ENCODE peak calls at places on chromosomes 11 and 22, in four cellular contexts. One of them, this sample, is unnamed.

GRCh38 chr11:44813401-44813800 is 86.6 kb downstream of the TSPAN18 start:
- DNase-seq in lower lobe of right lung: no peak
- DNase-seq in brain pericyte: no peak
- DNase-seq in stimulated activated CD4-positive, alpha-beta T cell treated with anti-CD3 and anti-CD28 coated beads, Interleukin-1b, Interleukin-23, amount 100 ng/mL, for 24 hours: no peak
- DNase-seq in this sample: no peak

GRCh38 chr11:125591659-125592304 is 870 bp upstream of the STT3A start:
- DNase-seq in lower lobe of right lung: peak
- DNase-seq in brain pericyte: peak
- DNase-seq in stimulated activated CD4-positive, alpha-beta T cell treated with anti-CD3 and anti-CD28 coated beads, Interleukin-1b, Interleukin-23, amount 100 ng/mL, for 24 hours: no peak
- DNase-seq in this sample: peak

GRCh38 chr22:22388494-22388893 is 120.0 kb downstream of the ZNF280B start:
- DNase-seq in lower lobe of right lung: no peak
- DNase-seq in brain pericyte: no peak
- DNase-seq in stimulated activated CD4-positive, alpha-beta T cell treated with anti-CD3 and anti-CD28 coated beads, Interleukin-1b, Interleukin-23, amount 100 ng/mL, for 24 hours: no peak
- DNase-seq in this sample: no peak

GRCh38 chr11:113994077-113994954 is 19.4 kb downstream of the HTR3A start:
- DNase-seq in lower lobe of right lung: no peak
- DNase-seq in brain pericyte: no peak
- DNase-seq in stimulated activated CD4-positive, alpha-beta T cell treated with anti-CD3 and anti-CD28 coated beads, Interleukin-1b, Interleukin-23, amount 100 ng/mL, for 24 hours: peak
- DNase-seq in this sample: no peak

GRCh38 chr11:61045271-61045670 is 57.0 kb upstream of the CD5 start:
- DNase-seq in lower lobe of right lung: no peak
- DNase-seq in brain pericyte: no peak
- DNase-seq in stimulated activated CD4-positive, alpha-beta T cell treated with anti-CD3 and anti-CD28 coated beads, Interleukin-1b, Interleukin-23, amount 100 ng/mL, for 24 hours: no peak
- DNase-seq in this sample: no peak

GRCh38 chr11:70608568-70609314 is 210.4 kb downstream of the CTTN start:
- DNase-seq in lower lobe of right lung: peak
- DNase-seq in brain pericyte: no peak
- DNase-seq in stimulated activated CD4-positive, alpha-beta T cell treated with anti-CD3 and anti-CD28 coated beads, Interleukin-1b, Interleukin-23, amount 100 ng/mL, for 24 hours: no peak
- DNase-seq in this sample: no peak

GRCh38 chr22:39363751-39364484 is 14.1 kb downstream of the SYNGR1 start:
- DNase-seq in lower lobe of right lung: no peak
- DNase-seq in brain pericyte: no peak
- DNase-seq in stimulated activated CD4-positive, alpha-beta T cell treated with anti-CD3 and anti-CD28 coated beads, Interleukin-1b, Interleukin-23, amount 100 ng/mL, for 24 hours: no peak
- DNase-seq in this sample: no peak

GRCh38 chr11:118283756-118284350 is 19.8 kb upstream of the MPZL2 start:
- DNase-seq in lower lobe of right lung: no peak
- DNase-seq in brain pericyte: no peak
- DNase-seq in stimulated activated CD4-positive, alpha-beta T cell treated with anti-CD3 and anti-CD28 coated beads, Interleukin-1b, Interleukin-23, amount 100 ng/mL, for 24 hours: no peak
- DNase-seq in this sample: no peak

GRCh38 chr11:72534859-72535547 is 100.7 kb upstream of the CLPB start:
- DNase-seq in lower lobe of right lung: no peak
- DNase-seq in brain pericyte: no peak
- DNase-seq in stimulated activated CD4-positive, alpha-beta T cell treated with anti-CD3 and anti-CD28 coated beads, Interleukin-1b, Interleukin-23, amount 100 ng/mL, for 24 hours: no peak
- DNase-seq in this sample: no peak

GRCh38 chr11:80748207-80748606 is 1307.4 kb upstream of the TENM4 start:
- DNase-seq in lower lobe of right lung: no peak
- DNase-seq in brain pericyte: no peak
- DNase-seq in stimulated activated CD4-positive, alpha-beta T cell treated with anti-CD3 and anti-CD28 coated beads, Interleukin-1b, Interleukin-23, amount 100 ng/mL, for 24 hours: no peak
- DNase-seq in this sample: no peak

GRCh38 chr11:6695377-6695776 is 12.2 kb upstream of the MRPL17 start:
- DNase-seq in lower lobe of right lung: no peak
- DNase-seq in brain pericyte: no peak
- DNase-seq in stimulated activated CD4-positive, alpha-beta T cell treated with anti-CD3 and anti-CD28 coated beads, Interleukin-1b, Interleukin-23, amount 100 ng/mL, for 24 hours: no peak
- DNase-seq in this sample: no peak

GRCh38 chr11:124405611-124406010 is 6.8 kb upstream of the OR8B3 start:
- DNase-seq in lower lobe of right lung: no peak
- DNase-seq in brain pericyte: no peak
- DNase-seq in stimulated activated CD4-positive, alpha-beta T cell treated with anti-CD3 and anti-CD28 coated beads, Interleukin-1b, Interleukin-23, amount 100 ng/mL, for 24 hours: no peak
- DNase-seq in this sample: no peak

GRCh38 chr22:48352086-48352911 is 1475.4 kb downstream of the BRD1 start:
- DNase-seq in lower lobe of right lung: no peak
- DNase-seq in brain pericyte: no peak
- DNase-seq in stimulated activated CD4-positive, alpha-beta T cell treated with anti-CD3 and anti-CD28 coated beads, Interleukin-1b, Interleukin-23, amount 100 ng/mL, for 24 hours: no peak
- DNase-seq in this sample: no peak

GRCh38 chr11:17573526-17573925 is 26.5 kb downstream of the OTOG start:
- DNase-seq in lower lobe of right lung: no peak
- DNase-seq in brain pericyte: no peak
- DNase-seq in stimulated activated CD4-positive, alpha-beta T cell treated with anti-CD3 and anti-CD28 coated beads, Interleukin-1b, Interleukin-23, amount 100 ng/mL, for 24 hours: no peak
- DNase-seq in this sample: no peak

GRCh38 chr11:128757235-128757711 is 63.4 kb downstream of the FLI1 start:
- DNase-seq in lower lobe of right lung: peak
- DNase-seq in brain pericyte: no peak
- DNase-seq in stimulated activated CD4-positive, alpha-beta T cell treated with anti-CD3 and anti-CD28 coated beads, Interleukin-1b, Interleukin-23, amount 100 ng/mL, for 24 hours: peak
- DNase-seq in this sample: peak

GRCh38 chr11:128840137-128840536 is 27.0 kb downstream of the KCNJ1 start:
- DNase-seq in lower lobe of right lung: no peak
- DNase-seq in brain pericyte: no peak
- DNase-seq in stimulated activated CD4-positive, alpha-beta T cell treated with anti-CD3 and anti-CD28 coated beads, Interleukin-1b, Interleukin-23, amount 100 ng/mL, for 24 hours: no peak
- DNase-seq in this sample: no peak

GRCh38 chr22:19766506-19767426 is 6.2 kb downstream of the TBX1 start:
- DNase-seq in lower lobe of right lung: peak
- DNase-seq in brain pericyte: no peak
- DNase-seq in stimulated activated CD4-positive, alpha-beta T cell treated with anti-CD3 and anti-CD28 coated beads, Interleukin-1b, Interleukin-23, amount 100 ng/mL, for 24 hours: peak
- DNase-seq in this sample: no peak

GRCh38 chr11:42524534-42525227 is 787.1 kb upstream of the API5 start:
- DNase-seq in lower lobe of right lung: no peak
- DNase-seq in brain pericyte: peak
- DNase-seq in stimulated activated CD4-positive, alpha-beta T cell treated with anti-CD3 and anti-CD28 coated beads, Interleukin-1b, Interleukin-23, amount 100 ng/mL, for 24 hours: no peak
- DNase-seq in this sample: no peak

GRCh38 chr11:126522152-126522551 is 166.7 kb downstream of the ST3GAL4 start:
- DNase-seq in lower lobe of right lung: no peak
- DNase-seq in brain pericyte: no peak
- DNase-seq in stimulated activated CD4-positive, alpha-beta T cell treated with anti-CD3 and anti-CD28 coated beads, Interleukin-1b, Interleukin-23, amount 100 ng/mL, for 24 hours: no peak
- DNase-seq in this sample: no peak

GRCh38 chr11:114001416-114001815 is 26.5 kb downstream of the HTR3A start:
- DNase-seq in lower lobe of right lung: no peak
- DNase-seq in brain pericyte: no peak
- DNase-seq in stimulated activated CD4-positive, alpha-beta T cell treated with anti-CD3 and anti-CD28 coated beads, Interleukin-1b, Interleukin-23, amount 100 ng/mL, for 24 hours: no peak
- DNase-seq in this sample: no peak

GRCh38 chr11:119094816-119095065 is 6.9 kb downstream of the DPAGT1 start:
- DNase-seq in lower lobe of right lung: peak
- DNase-seq in brain pericyte: no peak
- DNase-seq in stimulated activated CD4-positive, alpha-beta T cell treated with anti-CD3 and anti-CD28 coated beads, Interleukin-1b, Interleukin-23, amount 100 ng/mL, for 24 hours: peak
- DNase-seq in this sample: no peak

GRCh38 chr11:120061036-120061760 is 76.7 kb downstream of the TRIM29 start:
- DNase-seq in lower lobe of right lung: no peak
- DNase-seq in brain pericyte: no peak
- DNase-seq in stimulated activated CD4-positive, alpha-beta T cell treated with anti-CD3 and anti-CD28 coated beads, Interleukin-1b, Interleukin-23, amount 100 ng/mL, for 24 hours: no peak
- DNase-seq in this sample: no peak

GRCh38 chr11:116853461-116854073 is 16.1 kb upstream of the APOA1 start:
- DNase-seq in lower lobe of right lung: no peak
- DNase-seq in brain pericyte: no peak
- DNase-seq in stimulated activated CD4-positive, alpha-beta T cell treated with anti-CD3 and anti-CD28 coated beads, Interleukin-1b, Interleukin-23, amount 100 ng/mL, for 24 hours: peak
- DNase-seq in this sample: peak

GRCh38 chr11:47498584-47499152 is 49.7 kb upstream of the RAPSN start:
- DNase-seq in lower lobe of right lung: no peak
- DNase-seq in brain pericyte: no peak
- DNase-seq in stimulated activated CD4-positive, alpha-beta T cell treated with anti-CD3 and anti-CD28 coated beads, Interleukin-1b, Interleukin-23, amount 100 ng/mL, for 24 hours: no peak
- DNase-seq in this sample: no peak

GRCh38 chr11:60781286-60782044 is 3.7 kb upstream of the MS4A10 start:
- DNase-seq in lower lobe of right lung: no peak
- DNase-seq in brain pericyte: no peak
- DNase-seq in stimulated activated CD4-positive, alpha-beta T cell treated with anti-CD3 and anti-CD28 coated beads, Interleukin-1b, Interleukin-23, amount 100 ng/mL, for 24 hours: no peak
- DNase-seq in this sample: no peak

GRCh38 chr11:58513747-58514367 is 6.0 kb upstream of the OR5B21 start:
- DNase-seq in lower lobe of right lung: no peak
- DNase-seq in brain pericyte: peak
- DNase-seq in stimulated activated CD4-positive, alpha-beta T cell treated with anti-CD3 and anti-CD28 coated beads, Interleukin-1b, Interleukin-23, amount 100 ng/mL, for 24 hours: no peak
- DNase-seq in this sample: no peak

GRCh38 chr11:100719809-100720221 is 32.7 kb downstream of the ARHGAP42 start:
- DNase-seq in lower lobe of right lung: no peak
- DNase-seq in brain pericyte: peak
- DNase-seq in stimulated activated CD4-positive, alpha-beta T cell treated with anti-CD3 and anti-CD28 coated beads, Interleukin-1b, Interleukin-23, amount 100 ng/mL, for 24 hours: no peak
- DNase-seq in this sample: no peak

GRCh38 chr11:14519692-14520085 is 497 bp downstream of the PSMA1 start:
- DNase-seq in lower lobe of right lung: no peak
- DNase-seq in brain pericyte: peak
- DNase-seq in stimulated activated CD4-positive, alpha-beta T cell treated with anti-CD3 and anti-CD28 coated beads, Interleukin-1b, Interleukin-23, amount 100 ng/mL, for 24 hours: peak
- DNase-seq in this sample: no peak

GRCh38 chr11:4522339-4522738 is 22.7 kb upstream of the OR52M1 start:
- DNase-seq in lower lobe of right lung: no peak
- DNase-seq in brain pericyte: no peak
- DNase-seq in stimulated activated CD4-positive, alpha-beta T cell treated with anti-CD3 and anti-CD28 coated beads, Interleukin-1b, Interleukin-23, amount 100 ng/mL, for 24 hours: no peak
- DNase-seq in this sample: no peak

This sample was measured in GM12892.